ENCODE peak calls at places on chromosomes 16 and 17, in five cellular contexts. B, W, Y, F and G are unnamed samples.

GRCh38 chr17:45131616-45132301 is 556 bp downstream of the PLCD3 start:
- DNase-seq in B (peak), Y (peak), W (peak), F (peak), G (peak)

GRCh38 chr17:622356-622755 is 92.3 kb downstream of the VPS53 start:
- DNase-seq in F (no peak), Y (no peak), W (no peak), B (no peak), G (peak)

GRCh38 chr16:11668590-11669379 is 530 bp downstream of the SNN start:
- DNase-seq in Y (peak), B (peak), F (no peak), W (peak), G (no peak)

GRCh38 chr16:47061204-47061603 is 82.5 kb downstream of the NETO2 start:
- DNase-seq in B (peak), F (no peak), W (no peak), Y (no peak), G (no peak)

GRCh38 chr17:37417852-37418251 is 11.2 kb downstream of the TADA2A start:
- DNase-seq in Y (no peak), B (no peak), F (no peak), W (no peak), G (peak)

GRCh38 chr17:69501591-69502468 is 87.3 kb downstream of the MAP2K6 start:
- DNase-seq in Y (peak), F (no peak), B (peak), W (peak), G (peak)

GRCh38 chr17:77184474-77184873 is 43.7 kb downstream of the SEC14L1 start:
- DNase-seq in F (no peak), B (no peak), Y (no peak), W (no peak), G (peak)

GRCh38 chr16:9050102-9050830 is 41.2 kb upstream of the HAPSTR1 start:
- DNase-seq in F (no peak), W (no peak), Y (no peak), B (peak), G (peak)

GRCh38 chr16:71672125-71672524 is 46.1 kb downstream of the MARVELD3 start:
- DNase-seq in B (peak), Y (no peak), W (no peak), F (no peak), G (no peak)

GRCh38 chr17:76007131-76007849 is 6.6 kb downstream of the CDK3 start:
- DNase-seq in F (no peak), W (no peak), B (no peak), Y (no peak), G (no peak)

GRCh38 chr17:76003915-76004314 is 3.3 kb downstream of the CDK3 start:
- DNase-seq in Y (no peak), F (no peak), W (no peak), B (no peak), G (no peak)

GRCh38 chr17:76004750-76005262 is 4.2 kb downstream of the CDK3 start:
- DNase-seq in W (no peak), F (no peak), Y (no peak), B (no peak), G (no peak)

GRCh38 chr17:76007850-76008165 is 7.2 kb downstream of the CDK3 start:
- DNase-seq in F (no peak), W (no peak), Y (no peak), B (no peak), G (no peak)

DNA sequence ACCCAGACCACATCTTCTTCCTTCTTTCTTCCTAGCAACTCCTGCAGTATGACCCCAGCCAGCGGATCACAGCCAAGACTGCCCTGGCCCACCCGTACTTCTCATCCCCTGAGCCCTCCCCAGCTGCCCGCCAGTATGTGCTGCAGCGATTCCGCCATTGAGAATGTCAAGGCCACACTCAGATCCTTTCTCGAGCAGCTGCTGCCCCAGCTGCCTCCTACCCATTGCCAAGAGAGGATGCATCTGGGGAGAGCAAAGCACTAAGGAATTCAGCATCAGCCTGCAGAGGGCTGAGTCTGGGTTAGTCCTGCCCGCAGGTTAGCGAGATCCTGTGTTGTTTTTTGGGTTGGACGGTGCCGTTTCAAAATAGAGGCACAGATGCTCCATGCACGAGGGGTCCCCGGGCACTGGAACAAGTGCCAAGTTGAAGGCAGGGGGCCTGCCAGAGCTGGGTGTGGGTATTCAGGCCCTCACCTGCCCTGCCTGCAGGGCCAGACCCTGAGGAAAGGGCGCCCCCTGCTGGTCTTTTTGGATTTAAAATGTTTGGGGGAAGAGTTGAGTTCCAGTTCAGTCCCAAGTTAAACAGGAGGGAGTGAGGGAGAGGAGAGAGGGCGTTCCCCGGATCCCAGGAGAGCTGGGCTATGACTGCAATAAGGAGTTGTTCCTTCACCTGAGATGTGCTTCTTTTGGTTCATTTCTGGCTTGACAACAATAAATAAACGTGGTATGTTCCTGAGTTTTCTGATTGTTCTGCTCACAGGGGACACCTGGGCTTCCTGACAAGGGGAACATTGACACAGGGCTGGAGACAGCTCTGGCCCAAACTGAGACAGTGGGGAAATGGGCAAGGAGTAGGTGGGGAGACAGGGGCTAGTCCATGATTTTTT is 4.9 kb downstream of the CDK3 start:
- DNase-seq in F (peak), Y (peak), B (peak), W (peak), G (peak)
- H3K4me3 ChIP-seq in F (no peak), Y (no peak), B (no peak), W (no peak), G (no peak)

GRCh38 chr17:42405963-42406495 is 17.0 kb downstream of the CAVIN1 start:
- DNase-seq in F (peak), W (peak), B (peak), Y (peak), G (peak)

GRCh38 chr17:42406602-42407288 is 16.3 kb downstream of the CAVIN1 start:
- DNase-seq in Y (no peak), F (no peak), B (no peak), W (no peak), G (no peak)

GRCh38 chr17:42405076-42405475 is 16.8 kb upstream of the STAT3 start:
- DNase-seq in F (no peak), W (no peak), Y (peak), B (no peak), G (no peak)

GRCh38 chr17:42408076-42408475 is 15.0 kb downstream of the CAVIN1 start:
- DNase-seq in W (no peak), Y (peak), B (no peak), F (no peak), G (no peak)

DNA sequence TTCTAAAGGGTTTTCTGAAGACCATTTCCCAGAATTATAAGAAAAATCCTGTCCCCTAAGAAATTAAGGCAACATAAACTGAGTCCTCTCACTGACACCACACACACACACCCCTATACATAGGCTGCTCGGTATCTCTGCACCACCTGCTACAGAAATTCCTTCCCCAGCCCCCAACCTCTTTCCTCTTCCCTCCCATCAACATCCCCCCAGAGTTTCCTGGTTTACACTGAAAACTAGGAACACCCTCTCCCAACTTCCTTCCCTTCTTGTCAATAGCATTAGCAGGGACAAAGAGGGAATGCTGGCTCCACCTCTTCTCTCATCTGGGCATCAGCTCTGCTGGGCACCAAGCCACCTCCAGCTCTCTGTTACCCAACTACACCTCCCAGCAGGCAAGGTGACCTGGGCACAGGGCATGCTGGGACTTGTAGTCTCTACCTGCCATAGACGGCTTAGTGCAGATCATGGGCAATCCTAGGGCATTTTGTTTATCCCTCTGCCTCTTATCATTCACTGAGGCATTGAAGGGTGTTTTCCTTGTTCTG is 15.7 kb downstream of the CAVIN1 start:
- DNase-seq in B (peak), W (peak), F (peak), Y (peak), G (peak)
- H3K4me3 ChIP-seq in B (no peak), W (peak), F (no peak), Y (no peak), G (no peak)

DNA sequence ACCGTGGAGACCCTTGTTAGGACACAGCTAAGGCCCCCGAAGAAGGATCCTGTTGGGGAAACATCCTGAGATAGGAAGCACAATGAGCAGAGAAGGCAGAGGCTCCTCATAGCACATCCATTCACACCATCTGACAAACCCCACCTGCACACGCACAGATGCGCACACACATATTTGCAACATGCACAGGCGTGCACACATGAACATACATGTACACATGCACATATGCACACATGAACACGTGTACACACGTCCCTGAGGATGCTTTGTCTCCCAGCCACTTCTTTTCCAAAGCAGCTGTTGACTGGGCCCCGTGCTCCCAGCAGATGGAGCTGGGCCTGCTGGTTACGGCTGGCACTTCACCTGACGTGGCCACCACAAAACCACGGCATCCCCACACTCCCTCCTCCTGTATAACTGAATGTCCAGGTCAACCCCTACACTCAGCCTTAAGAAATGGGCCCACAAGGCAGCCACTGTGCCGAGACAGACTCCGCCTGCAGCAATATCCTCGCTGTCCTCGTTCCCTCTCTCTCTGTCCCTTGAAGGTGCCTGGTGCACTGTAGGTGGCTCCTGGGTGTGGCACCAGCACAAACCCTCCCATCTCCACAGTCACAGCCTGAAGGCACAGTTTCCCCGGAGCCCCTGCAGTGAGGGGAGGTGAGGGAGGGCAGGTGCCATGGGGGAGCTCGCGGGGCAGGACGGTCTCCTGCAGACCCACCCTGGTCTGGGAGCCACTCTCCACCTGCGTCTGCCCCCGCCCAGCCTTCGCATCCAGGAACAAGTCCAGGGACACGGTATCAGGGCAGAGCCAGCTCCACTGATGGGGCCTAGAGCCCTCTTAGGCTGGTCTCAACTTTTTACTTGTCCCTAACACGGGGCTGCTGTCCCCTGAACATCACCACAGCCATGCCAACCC is 183.0 kb downstream of the RBFOX3 start:
- DNase-seq in B (no peak), W (no peak), Y (no peak), F (no peak), G (no peak)
- H3K4me3 ChIP-seq in B (no peak), W (no peak), Y (no peak), F (no peak), G (no peak)

GRCh38 chr17:6755281-6755680 is 565 bp upstream of the XAF1 start:
- DNase-seq in W (peak), F (no peak), Y (no peak), B (peak), G (no peak)
- H3K4me3 ChIP-seq in W (peak), F (no peak), Y (no peak), B (no peak), G (no peak)